ENCODE peak calls at places on chromosomes 12 and 14, in eight cellular contexts. A, F, U, K, B, I, O and Z are unnamed samples.

GRCh38 chr14:92173668-92174067 is 51.9 kb downstream of the CPSF2 start:
- DNase-seq in A (no peak), F (peak; percentile 69), U (no peak), K (no peak), B (no peak), I (no peak), O (no peak), Z (no peak)

GRCh38 chr12:113568021-113568420 is 96.3 kb upstream of the LHX5 start:
- DNase-seq in A (no peak), F (no peak), U (no peak), K (no peak), B (no peak), I (no peak), O (no peak), Z (no peak)

GRCh38 chr12:118064608-118065007 is 3.6 kb upstream of the WSB2 start:
- DNase-seq in A (no peak), F (no peak), U (no peak), K (no peak), B (no peak), I (no peak), O (no peak), Z (no peak)

GRCh38 chr12:57775563-57776246 is 3.3 kb downstream of the EEF1AKMT3 start:
- DNase-seq in A (no peak), F (no peak), U (no peak), K (no peak), B (no peak), I (no peak), O (no peak), Z (no peak)

GRCh38 chr12:45674583-45674982 is 54.9 kb upstream of the ARID2 start:
- DNase-seq in A (peak; percentile 73), F (peak; percentile 94), U (peak; percentile 25), K (peak; percentile 71), B (no peak), I (no peak), O (no peak), Z (no peak)

GRCh38 chr14:95265106-95266094 is 54.3 kb downstream of the CLMN start:
- DNase-seq in A (no peak), F (peak; percentile 88), U (peak; percentile 43), K (peak; percentile 88), B (no peak), I (no peak), O (peak; percentile 1), Z (peak; percentile 64)

GRCh38 chr14:86654558-86655184 is 1124.7 kb downstream of the FLRT2 start:
- DNase-seq in A (peak; percentile 64), F (peak; percentile 45), U (peak; percentile 76), K (peak; percentile 6), B (peak; percentile 36), I (peak; percentile 87), O (peak; percentile 5), Z (peak; percentile 32)

GRCh38 chr14:49982522-49982951 is 89.7 kb downstream of the ARF6 start:
- DNase-seq in A (no peak), F (peak; percentile 97), U (peak; percentile 50), K (peak; percentile 84), B (peak; percentile 23), I (no peak), O (no peak), Z (no peak)

GRCh38 chr12:33480366-33480765 is 40.7 kb upstream of the SYT10 start:
- DNase-seq in A (no peak), F (no peak), U (no peak), K (no peak), B (no peak), I (no peak), O (no peak), Z (no peak)

GRCh38 chr12:95205685-95206084 is 11.6 kb downstream of the FGD6 start:
- DNase-seq in A (no peak), F (peak; percentile 77), U (peak; percentile 61), K (peak; percentile 71), B (no peak), I (no peak), O (no peak), Z (no peak)

GRCh38 chr12:30640392-30640791 is 55.3 kb downstream of the IPO8 start:
- DNase-seq in A (no peak), F (no peak), U (no peak), K (no peak), B (no peak), I (no peak), O (no peak), Z (no peak)

GRCh38 chr12:25855716-25856115 is 102.8 kb upstream of the RASSF8 start:
- DNase-seq in A (no peak), F (no peak), U (no peak), K (no peak), B (no peak), I (no peak), O (no peak), Z (no peak)

GRCh38 chr12:5511644-5512584 is 80.0 kb downstream of the NTF3 start:
- DNase-seq in A (no peak), F (peak; percentile 72), U (no peak), K (no peak), B (no peak), I (no peak), O (no peak), Z (no peak)

GRCh38 chr12:106189341-106189740 is 50.6 kb upstream of the NUAK1 start:
- DNase-seq in A (no peak), F (no peak), U (no peak), K (no peak), B (no peak), I (no peak), O (no peak), Z (no peak)